ENCODE peak calls at places on chromosomes 12 and 14, in six cellular contexts. O, E, H, Q, X and Z are unnamed samples.
A peak's percentile ranks its signal among the peaks of the same experiment; 100 is the strongest.

GRCh38 chr12:32920506-32921085 is 24.0 kb upstream of the PKP2 start:
- DNase-seq in O (no peak), E (peak; percentile 47), H (no peak), Q (no peak), X (no peak), Z (no peak)

GRCh38 chr14:77088219-77088618 is 9.8 kb upstream of the CIPC start:
- DNase-seq in O (no peak), E (no peak), H (no peak), Q (no peak), X (peak; percentile 65), Z (no peak)

GRCh38 chr12:69027411-69027811 is 94.4 kb upstream of the CPM start:
- DNase-seq in O (no peak), E (peak; percentile 63), H (peak; percentile 46), Q (no peak), X (no peak), Z (no peak)

GRCh38 chr12:124032265-124032886 is 59.4 kb downstream of the ZNF664 start:
- DNase-seq in O (peak; percentile 57), E (peak; percentile 53), H (peak; percentile 71), Q (peak; percentile 33), X (no peak), Z (no peak)

GRCh38 chr12:80714055-80714454 is 2.7 kb upstream of the MYF5 start:
- DNase-seq in O (no peak), E (peak; percentile 43), H (peak; percentile 14), Q (peak; percentile 28), X (no peak), Z (no peak)

GRCh38 chr12:47493801-47494200 is 212.0 kb downstream of the RPAP3 start:
- DNase-seq in O (no peak), E (no peak), H (no peak), Q (no peak), X (no peak), Z (no peak)

GRCh38 chr14:63478024-63478423 is 65.2 kb downstream of the PPP2R5E start:
- DNase-seq in O (no peak), E (no peak), H (no peak), Q (no peak), X (no peak), Z (no peak)

GRCh38 chr12:4034926-4035325 is 161.7 kb upstream of the PARP11 start:
- DNase-seq in O (no peak), E (no peak), H (peak; percentile 59), Q (no peak), X (no peak), Z (no peak)

GRCh38 chr12:27571463-27571862 is 47.5 kb downstream of the PPFIBP1 start:
- DNase-seq in O (no peak), E (peak; percentile 98), H (peak; percentile 91), Q (no peak), X (no peak), Z (no peak)

GRCh38 chr12:3071107-3071506 is 6.1 kb upstream of the TSPAN9 start:
- DNase-seq in O (no peak), E (peak; percentile 48), H (no peak), Q (no peak), X (no peak), Z (no peak)

GRCh38 chr14:55537782-55538181 is 42.2 kb upstream of the KTN1 start:
- DNase-seq in O (no peak), E (no peak), H (no peak), Q (no peak), X (no peak), Z (no peak)

GRCh38 chr12:94768398-94769039 is 118.2 kb upstream of the TMCC3 start:
- DNase-seq in O (no peak), E (peak; percentile 27), H (no peak), Q (no peak), X (no peak), Z (no peak)

GRCh38 chr12:85872497-85873091 is 1.5 kb upstream of the NTS start:
- DNase-seq in O (no peak), E (peak; percentile 52), H (peak; percentile 64), Q (no peak), X (no peak), Z (no peak)

GRCh38 chr14:104080557-104081492 is 4.7 kb upstream of the ASPG start:
- DNase-seq in O (no peak), E (no peak), H (no peak), Q (no peak), X (peak; percentile 76), Z (no peak)

GRCh38 chr12:56677680-56678079 is 10.4 kb downstream of the PTGES3 start:
- DNase-seq in O (no peak), E (no peak), H (no peak), Q (no peak), X (no peak), Z (no peak)

GRCh38 chr14:64718762-64719161 is 14.5 kb downstream of the PLEKHG3 start:
- DNase-seq in O (no peak), E (no peak), H (no peak), Q (no peak), X (peak; percentile 39), Z (no peak)

GRCh38 chr14:101242442-101243385 is 318.6 kb upstream of the DIO3 start:
- DNase-seq in O (no peak), E (no peak), H (no peak), Q (no peak), X (peak; percentile 19), Z (no peak)

GRCh38 chr12:113416091-113416754 is 6.0 kb upstream of the SDSL start:
- DNase-seq in O (no peak), E (no peak), H (no peak), Q (no peak), X (no peak), Z (peak; percentile 56)

GRCh38 chr12:54701940-54702592 is 53.9 kb upstream of the DCD start:
- DNase-seq in O (no peak), E (peak; percentile 25), H (peak; percentile 41), Q (no peak), X (no peak), Z (no peak)

GRCh38 chr14:98960617-98961013 is 311.4 kb downstream of the BCL11B start:
- DNase-seq in O (no peak), E (no peak), H (no peak), Q (no peak), X (no peak), Z (no peak)

GRCh38 chr14:98962118-98962517 is 309.9 kb downstream of the BCL11B start:
- DNase-seq in O (no peak), E (no peak), H (no peak), Q (no peak), X (no peak), Z (no peak)

GRCh38 chr14:98959958-98960616 is 311.9 kb downstream of the BCL11B start:
- DNase-seq in O (no peak), E (no peak), H (no peak), Q (no peak), X (no peak), Z (no peak)

GRCh38 chr14:98959410-98959809 is 312.6 kb downstream of the BCL11B start:
- DNase-seq in O (no peak), E (no peak), H (no peak), Q (no peak), X (no peak), Z (no peak)

GRCh38 chr14:98961191-98961590 is 310.8 kb downstream of the BCL11B start:
- DNase-seq in O (no peak), E (no peak), H (no peak), Q (no peak), X (no peak), Z (no peak)
- H3K27ac ChIP-seq in O (no peak overlapping the region), E (no peak overlapping the region), H (no peak overlapping the region), Q (no peak overlapping the region), X (no peak overlapping the region), Z (no peak overlapping the region)

DNA sequence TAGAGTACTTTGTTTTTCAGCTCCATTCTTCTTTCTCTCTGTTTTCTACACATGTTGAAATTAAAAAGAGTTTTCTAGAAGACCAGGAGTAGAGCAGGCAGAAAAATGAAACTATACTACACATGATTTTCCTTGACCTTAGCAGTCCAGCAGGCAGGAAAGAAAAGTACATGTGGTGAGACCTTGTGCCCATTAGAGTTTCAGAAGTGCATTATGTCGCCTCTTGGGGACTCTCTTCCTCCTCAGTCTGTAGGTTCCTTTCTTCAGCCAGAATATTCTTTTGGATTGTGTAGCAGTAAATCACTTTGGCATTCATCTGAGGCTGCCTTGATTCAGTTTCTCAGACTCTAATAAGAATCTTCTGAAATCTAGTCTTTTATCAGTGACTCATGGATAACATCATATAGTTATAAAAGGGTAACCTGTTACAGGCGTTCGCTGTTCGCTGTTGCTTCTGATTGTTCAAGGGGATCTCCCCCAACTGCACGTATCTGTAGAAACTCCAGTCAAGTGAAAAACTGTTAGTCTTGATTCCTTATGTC is 161.8 kb downstream of the ANO4 start:
- DNase-seq in O (no peak), E (peak; percentile 68), H (peak; percentile 6), Q (no peak), X (no peak), Z (no peak)
- TF ChIP-seq CTCF in O (no peak), E (no peak), H (no peak), Q (no peak), X (peak; percentile 17), Z (no peak)

GRCh38 chr14:78316711-78317110 is 146.5 kb downstream of the NRXN3 start:
- DNase-seq in O (no peak), E (no peak), H (no peak), Q (no peak), X (no peak), Z (peak; percentile 28)
- H3K4me1 ChIP-seq in O (no peaks in the 10 kb centered on the region), E (no peaks in the 10 kb centered on the region), H (no peaks in the 10 kb centered on the region), Q (no peaks in the 10 kb centered on the region), X (no peaks in the 10 kb centered on the region), Z (no peaks in the 10 kb centered on the region)

DNA sequence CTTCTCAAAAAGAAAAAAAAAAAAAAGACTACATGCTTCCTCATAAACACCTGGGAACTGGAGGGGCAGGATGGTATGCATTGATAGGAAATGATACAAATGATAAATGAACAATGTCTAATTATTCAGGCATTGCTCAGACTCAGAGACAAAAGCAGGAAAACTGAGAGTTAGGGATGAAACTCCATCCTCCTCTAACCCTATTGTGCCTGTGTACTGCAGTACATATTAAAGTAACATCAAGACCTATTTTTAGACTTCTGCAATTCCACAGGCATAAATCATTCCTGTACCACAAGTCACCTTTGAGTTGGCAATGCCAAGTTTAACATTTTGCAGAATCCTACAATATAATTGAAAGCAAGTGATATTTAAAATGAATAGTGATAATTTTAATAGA is 156.5 kb upstream of the USP15 start:
- DNase-seq in O (no peak), E (no peak), H (no peak), Q (no peak), X (no peak), Z (no peak)
- H3K27ac ChIP-seq in O (no peak overlapping the region), E (no peak overlapping the region), H (no peak overlapping the region), Q (no peak overlapping the region), X (no peak overlapping the region), Z (no peak overlapping the region)

DNA sequence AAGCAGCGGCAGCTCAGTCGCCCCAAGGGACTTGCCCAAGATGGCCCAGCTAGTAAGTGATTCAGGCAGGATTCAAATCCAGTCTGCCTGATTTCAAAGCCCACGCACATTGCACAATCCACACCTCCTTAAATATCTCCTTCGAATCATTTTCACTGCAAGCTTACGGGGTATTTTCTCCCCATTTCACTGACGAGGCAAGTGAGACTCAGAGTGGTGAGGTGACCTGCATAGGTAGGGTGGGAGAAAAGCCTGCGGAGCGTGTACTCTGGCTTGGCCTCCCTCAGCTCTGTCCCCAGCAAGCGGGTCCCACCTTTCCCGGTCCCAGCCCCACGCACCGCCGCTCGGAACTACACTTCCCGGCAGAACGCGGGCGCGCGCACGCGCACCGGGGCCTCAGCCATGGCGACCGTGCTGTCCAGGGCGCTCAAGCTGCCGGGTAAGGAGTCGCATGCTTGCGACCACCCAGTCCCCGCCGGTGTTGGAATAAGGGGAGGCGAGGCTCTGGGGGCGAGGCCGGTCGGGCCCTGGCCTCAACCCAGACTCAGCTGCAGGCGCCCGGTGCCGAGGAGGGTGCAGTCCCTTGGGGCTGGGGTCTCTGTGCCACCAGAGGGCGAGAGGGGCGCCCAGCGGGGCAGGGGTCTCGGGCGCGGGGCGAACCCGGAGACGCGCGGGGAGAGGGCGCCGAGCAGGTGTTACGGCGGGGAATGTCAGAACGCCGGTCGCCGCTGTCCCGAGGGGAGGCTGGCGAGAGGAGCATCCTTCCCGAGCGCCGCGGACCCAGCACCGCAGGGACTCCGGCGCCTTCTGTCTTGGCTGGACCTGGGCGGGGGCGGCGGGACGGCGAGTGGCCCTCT is at the start of gene FAM234B:
- DNase-seq in O (peak; percentile 69), E (peak; percentile 56), H (peak; percentile 62), Q (peak; percentile 48), X (peak; percentile 84), Z (peak; percentile 85)
- TF ChIP-seq CTCF in O (peak; percentile 39), E (no peak), H (no peak), Q (no peak), X (no peak), Z (no peak)